ENCODE peak calls at places on chromosomes 7 and 10, in eight cellular contexts. U, D, X, V, W, C, Z and H are unnamed samples.

GRCh38 chr7:38880035-38880434 is 29.0 kb downstream of the VPS41 start:
- DNase-seq in U (no peak), D (no peak), X (no peak), V (no peak), W (no peak), C (no peak), Z (no peak), H (no peak)

GRCh38 chr10:87861566-87861952 is 1.8 kb downstream of the KLLN start:
- DNase-seq in U (no peak), D (peak), X (peak), V (no peak), W (peak), C (peak), Z (no peak), H (peak)

GRCh38 chr10:67697646-67698245 is 1.8 kb upstream of the CTNNA3 start:
- DNase-seq in U (peak), D (no peak), X (peak), V (peak), W (peak), C (no peak), Z (no peak), H (peak)

GRCh38 chr7:129417073-129417472 is 17.2 kb upstream of the STRIP2 start:
- DNase-seq in U (no peak), D (no peak), X (no peak), V (no peak), W (no peak), C (no peak), Z (no peak), H (no peak)

GRCh38 chr7:23333671-23334246 is 34.6 kb downstream of the MALSU1 start:
- DNase-seq in U (peak), D (no peak), X (no peak), V (no peak), W (no peak), C (peak), Z (no peak), H (no peak)

GRCh38 chr10:80530251-80530650 is 7.5 kb upstream of the SH2D4B start:
- DNase-seq in U (peak), D (no peak), X (peak), V (peak), W (no peak), C (no peak), Z (no peak), H (peak)

GRCh38 chr7:28840515-28841125 is 117.5 kb downstream of the TRIL start:
- DNase-seq in U (no peak), D (no peak), X (peak), V (no peak), W (no peak), C (no peak), Z (no peak), H (peak)

GRCh38 chr10:132688580-132689420 is 97.1 kb downstream of the NKX6-2 start:
- DNase-seq in U (no peak), D (peak), X (no peak), V (no peak), W (no peak), C (no peak), Z (no peak), H (no peak)

GRCh38 chr7:104845541-104845940 is 168.5 kb upstream of the KMT2E start:
- DNase-seq in U (no peak), D (no peak), X (no peak), V (no peak), W (no peak), C (no peak), Z (no peak), H (no peak)

GRCh38 chr7:3430588-3430987 is 129.5 kb downstream of the SDK1 start:
- DNase-seq in U (no peak), D (peak), X (peak), V (no peak), W (peak), C (no peak), Z (peak), H (peak)

GRCh38 chr7:3429981-3430380 is 128.9 kb downstream of the SDK1 start:
- DNase-seq in U (no peak), D (no peak), X (peak), V (no peak), W (no peak), C (no peak), Z (no peak), H (no peak)

GRCh38 chr7:3432916-3433315 is 131.9 kb downstream of the SDK1 start:
- DNase-seq in U (no peak), D (no peak), X (no peak), V (no peak), W (no peak), C (no peak), Z (no peak), H (no peak)

GRCh38 chr7:3434611-3435010 is 133.6 kb downstream of the SDK1 start:
- DNase-seq in U (no peak), D (no peak), X (no peak), V (no peak), W (no peak), C (no peak), Z (no peak), H (no peak)

GRCh38 chr7:3431306-3431705 is 130.3 kb downstream of the SDK1 start:
- DNase-seq in U (no peak), D (no peak), X (no peak), V (no peak), W (no peak), C (no peak), Z (no peak), H (no peak)
- H3K4me3 ChIP-seq in U (no peak), D (no peak), X (no peak), V (no peak), W (no peak), C (no peak), Z (no peak), H (no peak)

GRCh38 chr7:106538638-106539037 is 122.3 kb downstream of the CCDC71L start:
- DNase-seq in U (no peak), D (no peak), X (no peak), V (no peak), W (no peak), C (no peak), Z (no peak), H (no peak)
- H3K27ac ChIP-seq in U (no peak), D (peak), X (no peak), V (no peak), W (no peak), C (no peak), Z (no peak), H (no peak)

GRCh38 chr7:151238190-151238810 is 6.0 kb downstream of the CHPF2 start:
- DNase-seq in U (no peak), D (no peak), X (no peak), V (no peak), W (no peak), C (no peak), Z (no peak), H (no peak)
- H3K4me3 ChIP-seq in U (no peak), D (no peak), X (no peak), V (no peak), W (no peak), C (no peak), Z (no peak), H (no peak)

GRCh38 chr7:158085741-158086695 is 501.6 kb downstream of the PTPRN2 start:
- DNase-seq in U (no peak), D (peak), X (no peak), V (no peak), W (no peak), C (no peak), Z (no peak), H (no peak)
- H3K27ac ChIP-seq in U (no peak), D (no peak), X (no peak), V (no peak), W (no peak), C (no peak), Z (no peak), H (no peak)

DNA sequence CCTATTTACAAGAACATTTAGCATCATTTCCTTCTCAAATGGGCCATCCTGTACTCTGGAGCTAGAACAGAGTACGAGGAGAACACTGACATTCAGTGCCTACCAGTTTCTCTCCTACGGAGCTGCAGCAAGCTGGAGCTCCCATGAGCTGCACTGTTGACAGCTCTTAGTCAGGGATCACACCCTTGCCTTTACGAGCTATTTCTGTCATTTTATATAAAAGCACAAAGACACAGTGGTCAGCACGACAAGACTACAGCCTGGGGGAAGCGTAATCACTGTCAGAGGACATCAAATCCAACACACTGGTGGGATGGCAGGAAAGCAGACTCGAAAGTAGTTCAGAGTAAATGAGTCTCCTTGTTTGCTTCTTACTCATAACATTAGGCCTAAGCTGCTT is 2.7 kb downstream of the CDCA7L start:
- DNase-seq in U (no peak), D (no peak), X (no peak), V (no peak), W (no peak), C (no peak), Z (no peak), H (peak)
- H3K4me3 ChIP-seq in U (no peak), D (no peak), X (no peak), V (no peak), W (no peak), C (no peak), Z (no peak), H (no peak)